ENCODE peak calls at places on chromosomes 5 and 9, in nine cellular contexts. L, W, E, F, I, J, B, V and G are unnamed samples.
A peak's percentile ranks its signal among the peaks of the same experiment; 100 is the strongest.

GRCh38 chr9:124840300-124840833 is 12.9 kb upstream of the WDR38 start:
- DNase-seq in J (no peak), B (no peak), I (no peak), F (no peak), W (no peak), L (no peak), E (no peak), V (no peak), G (no peak)

GRCh38 chr5:43156388-43156787 is 35.6 kb upstream of the NIM1K start:
- DNase-seq in L (no peak), E (no peak), I (no peak), B (peak; percentile 19), V (no peak), W (no peak), J (no peak), F (peak; percentile 86), G (no peak)

GRCh38 chr5:158317507-158317906 is 458.6 kb upstream of the CLINT1 start:
- DNase-seq in V (no peak), J (no peak), L (no peak), W (peak; percentile 28), F (no peak), E (no peak), I (no peak), B (no peak), G (no peak)

GRCh38 chr9:85053206-85053605 is 383.7 kb downstream of the NTRK2 start:
- DNase-seq in B (no peak), W (no peak), V (no peak), L (no peak), F (no peak), I (no peak), J (peak; percentile 1), E (no peak), G (peak; percentile 6)

GRCh38 chr9:35285731-35286130 is 123.9 kb downstream of the UNC13B start:
- DNase-seq in E (no peak), B (no peak), V (no peak), J (no peak), F (peak; percentile 11), L (no peak), I (no peak), W (no peak), G (no peak)

GRCh38 chr5:17360879-17361278 is 137.2 kb upstream of the TAF11L2 start:
- DNase-seq in W (no peak), L (no peak), J (no peak), E (no peak), I (no peak), V (no peak), F (no peak), B (no peak), G (no peak)

GRCh38 chr5:101067415-101067814 is 164.3 kb upstream of the ST8SIA4 start:
- DNase-seq in V (no peak), F (peak; percentile 6), I (no peak), L (no peak), E (no peak), W (no peak), B (no peak), J (no peak), G (no peak)

GRCh38 chr9:21933865-21934264 is 60.3 kb downstream of the CDKN2A start:
- DNase-seq in B (no peak), W (no peak), L (peak; percentile 29), E (no peak), J (peak; percentile 20), V (no peak), I (no peak), F (peak; percentile 67), G (no peak)

GRCh38 chr5:104344809-104345512 is 782.4 kb upstream of the NUDT12 start:
- DNase-seq in F (peak; percentile 41), L (no peak), B (no peak), E (no peak), W (no peak), I (no peak), V (no peak), J (no peak), G (no peak)

GRCh38 chr5:159552751-159553150 is 222.5 kb upstream of the IL12B start:
- DNase-seq in B (no peak), W (no peak), I (no peak), L (peak; percentile 22), V (no peak), J (no peak), E (no peak), F (peak; percentile 67), G (no peak)

GRCh38 chr5:5407924-5408323 is 14.6 kb upstream of the ICE1 start:
- DNase-seq in W (no peak), V (no peak), F (no peak), I (no peak), B (no peak), L (no peak), J (no peak), E (no peak), G (no peak)

GRCh38 chr5:31470608-31471007 is 61.3 kb downstream of the DROSHA start:
- DNase-seq in B (peak; percentile 56), V (no peak), I (no peak), L (peak; percentile 36), F (peak; percentile 75), E (no peak), J (no peak), W (peak; percentile 10), G (peak; percentile 42)

GRCh38 chr9:69971643-69972449 is 71.8 kb upstream of the MAMDC2 start:
- DNase-seq in F (peak; percentile 66), L (peak; percentile 61), J (no peak), W (peak; percentile 67), I (peak; percentile 81), E (peak; percentile 65), V (peak; percentile 44), B (peak; percentile 63), G (peak; percentile 50)

GRCh38 chr9:105690742-105691141 is 3.6 kb upstream of the TMEM38B start:
- DNase-seq in V (no peak), J (no peak), W (no peak), B (no peak), L (no peak), F (no peak), I (no peak), E (no peak), G (no peak)

GRCh38 chr9:79233542-79233941 is 338.2 kb upstream of the TLE4 start:
- DNase-seq in V (no peak), L (peak; percentile 24), J (no peak), W (no peak), E (no peak), B (no peak), I (no peak), F (peak; percentile 58), G (no peak)

GRCh38 chr5:171419663-171420428 is 399 bp downstream of the FGF18 start:
- DNase-seq in B (no peak), W (peak; percentile 13), L (no peak), J (no peak), I (peak; percentile 69), F (peak; percentile 21), E (no peak), V (no peak), G (no peak)

GRCh38 chr5:171676286-171676944 is 109.2 kb upstream of the SMIM23 start:
- DNase-seq in B (no peak), W (no peak), J (no peak), I (no peak), V (no peak), F (no peak), L (no peak), E (no peak), G (no peak)

GRCh38 chr5:11477786-11478185 is 426.5 kb downstream of the CTNND2 start:
- DNase-seq in V (no peak), B (no peak), F (peak; percentile 51), L (no peak), W (no peak), I (no peak), J (no peak), E (no peak), G (no peak)

GRCh38 chr5:30446456-30446855 is 747.0 kb upstream of the CDH6 start:
- DNase-seq in V (no peak), F (no peak), E (no peak), W (no peak), B (no peak), J (no peak), I (no peak), L (no peak), G (no peak)

GRCh38 chr5:57277085-57277484 is 103.2 kb downstream of the GPBP1 start:
- DNase-seq in V (no peak), W (no peak), I (no peak), B (no peak), F (peak; percentile 41), J (no peak), L (peak; percentile 11), E (no peak), G (no peak)
- TF ChIP-seq CTCF in V (peak; percentile 23), W (no peak), I (no peak), B (peak; percentile 32), F (peak; percentile 35), J (peak; percentile 66), L (peak; percentile 71), E (peak; percentile 16), G (no peak)

GRCh38 chr5:55894135-55894534 is 43.0 kb downstream of the IL31RA start:
- DNase-seq in E (no peak), B (no peak), W (no peak), I (no peak), F (no peak), V (no peak), J (no peak), L (no peak), G (no peak)
- TF ChIP-seq CTCF in E (no peak), B (no peak), W (no peak), I (no peak), F (no peak), V (no peak), J (no peak), L (no peak), G (no peak)

GRCh38 chr5:142873831-142874230 is 103.7 kb downstream of the ARHGAP26 start:
- DNase-seq in B (no peak), E (no peak), F (no peak), J (no peak), I (no peak), L (no peak), V (no peak), W (no peak), G (no peak)
- TF ChIP-seq CTCF in B (peak; percentile 22), E (no peak), F (no peak), J (peak; percentile 9), I (no peak), L (no peak), V (no peak), W (no peak), G (peak; percentile 6)

GRCh38 chr5:36934740-36935356 is 58.3 kb downstream of the NIPBL start:
- DNase-seq in V (no peak), W (no peak), B (no peak), I (no peak), J (no peak), F (peak; percentile 52), L (no peak), E (no peak), G (no peak)

GRCh38 chr5:36935805-36936204 is 59.2 kb downstream of the NIPBL start:
- DNase-seq in W (no peak), F (no peak), L (no peak), J (no peak), B (no peak), V (no peak), E (no peak), I (no peak), G (no peak)

GRCh38 chr5:36938129-36938528 is 61.6 kb downstream of the NIPBL start:
- DNase-seq in J (no peak), W (no peak), F (no peak), L (no peak), V (no peak), I (no peak), E (no peak), B (no peak), G (no peak)

GRCh38 chr5:36932699-36933098 is 56.1 kb downstream of the NIPBL start:
- DNase-seq in I (no peak), V (no peak), L (no peak), J (no peak), F (no peak), B (no peak), E (no peak), W (no peak), G (no peak)

GRCh38 chr5:36936309-36936708 is 59.7 kb downstream of the NIPBL start:
- DNase-seq in F (no peak), I (no peak), B (no peak), V (no peak), J (no peak), W (no peak), E (no peak), L (no peak), G (no peak)
- TF ChIP-seq CTCF in F (no peak), I (no peak), B (no peak), V (no peak), J (no peak), W (no peak), E (no peak), L (no peak), G (no peak)